ENCODE peak calls at places on chromosomes 5 and 9, in four cellular contexts. Z, I, Y and F are unnamed samples.

GRCh38 chr5:119435436-119436132 is 16.7 kb upstream of the HSD17B4 start:
- DNase-seq in Z (peak), I (peak), Y (no peak), F (peak)

GRCh38 chr5:150398432-150399157 is 14.1 kb downstream of the CD74 start:
- DNase-seq in I (no peak), Z (no peak), Y (no peak), F (no peak)

GRCh38 chr5:135379052-135379654 is 19.9 kb downstream of the MACROH2A1 start:
- DNase-seq in Z (no peak), I (no peak), Y (no peak), F (peak)

GRCh38 chr5:159105318-159106053 is 5.8 kb upstream of the EBF1 start:
- DNase-seq in Y (no peak), I (no peak), Z (no peak), F (no peak)

GRCh38 chr5:156378159-156378558 is 51.2 kb downstream of the SGCD start:
- DNase-seq in Y (no peak), I (no peak), Z (no peak), F (no peak)

GRCh38 chr9:133489253-133490190 is 10.6 kb upstream of the SLC2A6 start:
- DNase-seq in Y (no peak), I (no peak), Z (no peak), F (no peak)

GRCh38 chr9:83024501-83025125 is 38.3 kb downstream of the RASEF start:
- DNase-seq in Y (no peak), I (no peak), Z (no peak), F (peak)

GRCh38 chr5:79416499-79416898 is 97.4 kb downstream of the HOMER1 start:
- DNase-seq in I (peak), Y (no peak), Z (no peak), F (no peak)

GRCh38 chr9:27542519-27542918 is 12.9 kb upstream of the MOB3B start:
- DNase-seq in Y (no peak), I (no peak), Z (no peak), F (peak)

GRCh38 chr5:1065891-1066650 is 45.8 kb downstream of the SLC12A7 start:
- DNase-seq in Z (no peak), I (no peak), Y (no peak), F (no peak)

GRCh38 chr9:18905033-18905882 is 127.8 kb downstream of the SAXO1 start:
- DNase-seq in Y (peak), Z (no peak), I (peak), F (peak)

GRCh38 chr5:51465165-51465564 is 81.9 kb downstream of the ISL1 start:
- DNase-seq in Z (no peak), Y (no peak), I (no peak), F (no peak)

GRCh38 chr9:33143241-33143642 is 23.9 kb downstream of the B4GALT1 start:
- DNase-seq in Y (no peak), I (peak), Z (no peak), F (peak)

GRCh38 chr9:127980056-127980705 is 608 bp downstream of the EEIG1 start:
- DNase-seq in Y (no peak), Z (no peak), I (peak), F (no peak)

GRCh38 chr9:130313103-130313858 is 47.7 kb downstream of the HMCN2 start:
- DNase-seq in I (no peak), Y (no peak), Z (no peak), F (no peak)

GRCh38 chr5:176875783-176876505 is 23.2 kb downstream of the HK3 start:
- DNase-seq in I (no peak), Y (no peak), Z (no peak), F (no peak)

GRCh38 chr5:150515446-150515845 is 7.5 kb downstream of the NDST1 start:
- DNase-seq in I (peak), Y (peak), Z (no peak), F (peak)

GRCh38 chr5:158880514-158881001 is 219.2 kb downstream of the EBF1 start:
- DNase-seq in Y (no peak), Z (no peak), I (no peak), F (peak)

GRCh38 chr5:102713682-102714231 is 41.3 kb upstream of the PAM start:
- DNase-seq in Z (no peak), I (no peak), Y (no peak), F (peak)

GRCh38 chr5:26482817-26483375 is 555.5 kb downstream of the CDH9 start:
- DNase-seq in Y (peak), I (peak), Z (no peak), F (peak)

GRCh38 chr9:94799578-94800264 is 73.2 kb downstream of the AOPEP start:
- DNase-seq in Y (no peak), I (peak), Z (no peak), F (peak)

GRCh38 chr9:99561435-99562262 is 260.0 kb upstream of the NR4A3 start:
- DNase-seq in Z (no peak), I (no peak), Y (no peak), F (no peak)

GRCh38 chr9:119773823-119774222 is 404.6 kb upstream of the BRINP1 start:
- DNase-seq in Z (no peak), Y (no peak), I (no peak), F (no peak)

GRCh38 chr5:113199122-113199905 is 222.7 kb downstream of the DCP2 start:
- DNase-seq in I (peak), Y (no peak), Z (no peak), F (peak)

GRCh38 chr9:87630846-87631245 is 95.1 kb upstream of the CTSL start:
- DNase-seq in I (no peak), Z (no peak), Y (no peak), F (no peak)

GRCh38 chr5:142645456-142645855 is 40.4 kb downstream of the FGF1 start:
- DNase-seq in Y (no peak), Z (no peak), I (no peak), F (no peak)

GRCh38 chr5:154352960-154353548 is 92.7 kb upstream of the SAP30L start:
- DNase-seq in Z (no peak), I (peak), Y (no peak), F (no peak)

GRCh38 chr5:118597448-118597847 is 390.9 kb downstream of the DTWD2 start:
- DNase-seq in I (no peak), Z (no peak), Y (no peak), F (no peak)

GRCh38 chr9:86242012-86242411 is 17.4 kb downstream of the C9orf153 start:
- DNase-seq in Z (no peak), I (peak), Y (no peak), F (peak)

GRCh38 chr9:137076636-137077009 is 694 bp upstream of the UAP1L1 start:
- DNase-seq in Y (no peak), I (no peak), Z (no peak), F (no peak)

GRCh38 chr9:121299467-121300282 is 31.7 kb downstream of the GSN start:
- DNase-seq in Z (no peak), Y (no peak), I (peak), F (peak)

GRCh38 chr9:2269778-2270177 is 254.6 kb downstream of the SMARCA2 start:
- DNase-seq in Z (no peak), Y (no peak), I (no peak), F (no peak)

GRCh38 chr5:31029925-31030324 is 163.6 kb upstream of the CDH6 start:
- DNase-seq in Z (no peak), Y (no peak), I (no peak), F (no peak)